ENCODE peak calls at places on chromosomes 6 and 20, in nine cellular contexts. One of them, this sample, is unnamed. For H3K36me3, the result is how much of the 10 kb centered on the place peaks cover.

GRCh38 chr20:3000852-3001523 is 42.4 kb upstream of the GNRH2 start:
- DNase-seq in GM23248: peak
- DNase-seq in H7: no peak
- DNase-seq in BJ: no peak
- DNase-seq in esophagus squamous epithelium: no peak
- DNase-seq in MM.1S: peak
- DNase-seq in thoracic aorta: no peak
- DNase-seq in CD4-positive, CD25-positive, alpha-beta regulatory T cell: peak
- DNase-seq in left lung: no peak
- DNase-seq in this sample: no peak

GRCh38 chr20:23629017-23629541 is 8.7 kb downstream of the CST3 start:
- DNase-seq in H7: no peak
- DNase-seq in thoracic aorta: no peak
- DNase-seq in BJ: no peak
- DNase-seq in left lung: no peak
- DNase-seq in CD4-positive, CD25-positive, alpha-beta regulatory T cell: no peak
- DNase-seq in GM23248: peak
- DNase-seq in MM.1S: no peak
- DNase-seq in esophagus squamous epithelium: no peak
- DNase-seq in this sample: peak

GRCh38 chr6:160042788-160043301 is 74.0 kb downstream of the IGF2R start:
- DNase-seq in GM23248: peak
- DNase-seq in MM.1S: no peak
- DNase-seq in H7: no peak
- DNase-seq in left lung: no peak
- DNase-seq in BJ: no peak
- DNase-seq in thoracic aorta: no peak
- DNase-seq in CD4-positive, CD25-positive, alpha-beta regulatory T cell: no peak
- DNase-seq in esophagus squamous epithelium: no peak
- DNase-seq in this sample: no peak

GRCh38 chr6:152594726-152595125 is 42.4 kb downstream of the SYNE1 start:
- DNase-seq in GM23248: no peak
- DNase-seq in CD4-positive, CD25-positive, alpha-beta regulatory T cell: no peak
- DNase-seq in H7: no peak
- DNase-seq in BJ: no peak
- DNase-seq in MM.1S: no peak
- DNase-seq in thoracic aorta: no peak
- DNase-seq in esophagus squamous epithelium: no peak
- DNase-seq in left lung: no peak
- DNase-seq in this sample: no peak

GRCh38 chr20:4962257-4962855 is 39.0 kb downstream of the SLC23A2 start:
- DNase-seq in BJ: no peak
- DNase-seq in thoracic aorta: no peak
- DNase-seq in H7: no peak
- DNase-seq in MM.1S: peak
- DNase-seq in GM23248: no peak
- DNase-seq in esophagus squamous epithelium: no peak
- DNase-seq in left lung: no peak
- DNase-seq in CD4-positive, CD25-positive, alpha-beta regulatory T cell: peak
- DNase-seq in this sample: no peak

GRCh38 chr6:100665041-100665380 is 200.3 kb upstream of the SIM1 start:
- DNase-seq in esophagus squamous epithelium: no peak
- DNase-seq in MM.1S: peak
- DNase-seq in thoracic aorta: no peak
- DNase-seq in H7: no peak
- DNase-seq in GM23248: no peak
- DNase-seq in CD4-positive, CD25-positive, alpha-beta regulatory T cell: no peak
- DNase-seq in left lung: no peak
- DNase-seq in BJ: no peak
- DNase-seq in this sample: no peak

GRCh38 chr6:5103250-5103649 is 18.1 kb downstream of the PPP1R3G start:
- DNase-seq in MM.1S: no peak
- DNase-seq in BJ: no peak
- DNase-seq in thoracic aorta: no peak
- DNase-seq in CD4-positive, CD25-positive, alpha-beta regulatory T cell: no peak
- DNase-seq in GM23248: peak
- DNase-seq in esophagus squamous epithelium: no peak
- DNase-seq in H7: no peak
- DNase-seq in left lung: no peak
- DNase-seq in this sample: no peak

GRCh38 chr6:56909115-56909907 is 45.6 kb upstream of the BEND6 start:
- DNase-seq in GM23248: peak
- DNase-seq in BJ: no peak
- DNase-seq in left lung: no peak
- DNase-seq in H7: no peak
- DNase-seq in esophagus squamous epithelium: no peak
- DNase-seq in thoracic aorta: no peak
- DNase-seq in MM.1S: no peak
- DNase-seq in CD4-positive, CD25-positive, alpha-beta regulatory T cell: no peak
- DNase-seq in this sample: no peak

GRCh38 chr20:24134284-24134683 is 145.7 kb upstream of the GGTLC1 start:
- DNase-seq in CD4-positive, CD25-positive, alpha-beta regulatory T cell: no peak
- DNase-seq in esophagus squamous epithelium: no peak
- DNase-seq in MM.1S: no peak
- DNase-seq in left lung: no peak
- DNase-seq in thoracic aorta: no peak
- DNase-seq in BJ: no peak
- DNase-seq in H7: no peak
- DNase-seq in GM23248: no peak
- DNase-seq in this sample: no peak

GRCh38 chr20:13922241-13922640 is 68.2 kb downstream of the SEL1L2 start:
- DNase-seq in left lung: no peak
- DNase-seq in esophagus squamous epithelium: no peak
- DNase-seq in MM.1S: no peak
- DNase-seq in GM23248: peak
- DNase-seq in BJ: peak
- DNase-seq in CD4-positive, CD25-positive, alpha-beta regulatory T cell: no peak
- DNase-seq in thoracic aorta: no peak
- DNase-seq in H7: no peak
- DNase-seq in this sample: no peak

GRCh38 chr6:42819803-42820508 is 38.1 kb downstream of the BICRAL start:
- DNase-seq in thoracic aorta: no peak
- DNase-seq in esophagus squamous epithelium: no peak
- DNase-seq in CD4-positive, CD25-positive, alpha-beta regulatory T cell: peak
- DNase-seq in GM23248: peak
- DNase-seq in BJ: no peak
- DNase-seq in H7: peak
- DNase-seq in left lung: no peak
- DNase-seq in MM.1S: no peak
- DNase-seq in this sample: no peak

GRCh38 chr20:35616465-35617396 is 1.1 kb downstream of the SPAG4 start:
- DNase-seq in left lung: peak
- DNase-seq in MM.1S: no peak
- DNase-seq in thoracic aorta: peak
- DNase-seq in GM23248: peak
- DNase-seq in H7: peak
- DNase-seq in BJ: peak
- DNase-seq in CD4-positive, CD25-positive, alpha-beta regulatory T cell: no peak
- DNase-seq in esophagus squamous epithelium: peak
- DNase-seq in this sample: peak

GRCh38 chr20:9518776-9519175 is 4.4 kb downstream of the LAMP5 start:
- DNase-seq in CD4-positive, CD25-positive, alpha-beta regulatory T cell: no peak
- DNase-seq in thoracic aorta: no peak
- DNase-seq in esophagus squamous epithelium: no peak
- DNase-seq in BJ: no peak
- DNase-seq in H7: peak
- DNase-seq in GM23248: no peak
- DNase-seq in left lung: no peak
- DNase-seq in MM.1S: peak
- DNase-seq in this sample: no peak
- H3K36me3 ChIP-seq in CD4-positive, CD25-positive, alpha-beta regulatory T cell: under half
- H3K36me3 ChIP-seq in thoracic aorta: under half
- H3K36me3 ChIP-seq in esophagus squamous epithelium: under half
- H3K36me3 ChIP-seq in BJ: under half
- H3K36me3 ChIP-seq in H7: under half
- H3K36me3 ChIP-seq in GM23248: under half
- H3K36me3 ChIP-seq in left lung: under half
- H3K36me3 ChIP-seq in MM.1S: under half
- H3K36me3 ChIP-seq in this sample: under half

GRCh38 chr6:53023323-53023722 is 28.2 kb upstream of the GSTA4 start:
- DNase-seq in CD4-positive, CD25-positive, alpha-beta regulatory T cell: no peak
- DNase-seq in BJ: no peak
- DNase-seq in thoracic aorta: no peak
- DNase-seq in MM.1S: no peak
- DNase-seq in esophagus squamous epithelium: no peak
- DNase-seq in GM23248: no peak
- DNase-seq in left lung: no peak
- DNase-seq in H7: no peak
- DNase-seq in this sample: no peak

GRCh38 chr6:53026526-53026925 is 31.4 kb upstream of the GSTA4 start:
- DNase-seq in esophagus squamous epithelium: no peak
- DNase-seq in BJ: no peak
- DNase-seq in CD4-positive, CD25-positive, alpha-beta regulatory T cell: no peak
- DNase-seq in MM.1S: no peak
- DNase-seq in thoracic aorta: no peak
- DNase-seq in GM23248: no peak
- DNase-seq in left lung: no peak
- DNase-seq in H7: no peak
- DNase-seq in this sample: no peak

GRCh38 chr6:53029262-53029661 is 34.2 kb upstream of the GSTA4 start:
- DNase-seq in left lung: no peak
- DNase-seq in MM.1S: no peak
- DNase-seq in H7: no peak
- DNase-seq in GM23248: peak
- DNase-seq in thoracic aorta: no peak
- DNase-seq in BJ: no peak
- DNase-seq in esophagus squamous epithelium: no peak
- DNase-seq in CD4-positive, CD25-positive, alpha-beta regulatory T cell: no peak
- DNase-seq in this sample: no peak

GRCh38 chr6:53029761-53030160 is 34.7 kb upstream of the GSTA4 start:
- DNase-seq in BJ: no peak
- DNase-seq in MM.1S: no peak
- DNase-seq in thoracic aorta: no peak
- DNase-seq in H7: no peak
- DNase-seq in esophagus squamous epithelium: no peak
- DNase-seq in GM23248: no peak
- DNase-seq in left lung: no peak
- DNase-seq in CD4-positive, CD25-positive, alpha-beta regulatory T cell: no peak
- DNase-seq in this sample: no peak

GRCh38 chr6:53027131-53027718 is 32.1 kb upstream of the GSTA4 start:
- DNase-seq in esophagus squamous epithelium: no peak
- DNase-seq in H7: peak
- DNase-seq in left lung: no peak
- DNase-seq in MM.1S: no peak
- DNase-seq in CD4-positive, CD25-positive, alpha-beta regulatory T cell: no peak
- DNase-seq in GM23248: no peak
- DNase-seq in thoracic aorta: no peak
- DNase-seq in BJ: no peak
- DNase-seq in this sample: no peak
- H3K36me3 ChIP-seq in esophagus squamous epithelium: under half
- H3K36me3 ChIP-seq in H7: under half
- H3K36me3 ChIP-seq in left lung: half or more
- H3K36me3 ChIP-seq in MM.1S: under half
- H3K36me3 ChIP-seq in CD4-positive, CD25-positive, alpha-beta regulatory T cell: half or more
- H3K36me3 ChIP-seq in GM23248: under half
- H3K36me3 ChIP-seq in thoracic aorta: under half
- H3K36me3 ChIP-seq in BJ: under half
- H3K36me3 ChIP-seq in this sample: under half

DNA sequence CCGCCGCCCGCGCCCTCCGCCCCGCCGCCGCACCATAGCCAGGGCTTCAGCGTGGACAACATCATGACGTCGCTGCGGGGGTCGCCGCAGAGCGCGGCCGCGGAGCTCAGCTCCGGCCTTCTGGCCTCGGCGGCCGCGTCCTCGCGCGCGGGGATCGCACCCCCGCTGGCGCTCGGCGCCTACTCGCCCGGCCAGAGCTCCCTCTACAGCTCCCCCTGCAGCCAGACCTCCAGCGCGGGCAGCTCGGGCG is 1.5 kb downstream of the FOXC1 start:
- DNase-seq in H7: peak
- DNase-seq in CD4-positive, CD25-positive, alpha-beta regulatory T cell: no peak
- DNase-seq in MM.1S: no peak
- DNase-seq in left lung: no peak
- DNase-seq in esophagus squamous epithelium: no peak
- DNase-seq in BJ: no peak
- DNase-seq in GM23248: peak
- DNase-seq in thoracic aorta: no peak
- DNase-seq in this sample: no peak
- H3K36me3 ChIP-seq in H7: under half
- H3K36me3 ChIP-seq in CD4-positive, CD25-positive, alpha-beta regulatory T cell: under half
- H3K36me3 ChIP-seq in MM.1S: under half
- H3K36me3 ChIP-seq in left lung: under half
- H3K36me3 ChIP-seq in esophagus squamous epithelium: under half
- H3K36me3 ChIP-seq in BJ: under half
- H3K36me3 ChIP-seq in GM23248: under half
- H3K36me3 ChIP-seq in thoracic aorta: under half
- H3K36me3 ChIP-seq in this sample: under half

GRCh38 chr20:58701431-58702160 is 9.0 kb downstream of the NPEPL1 start:
- DNase-seq in H7: peak
- DNase-seq in left lung: peak
- DNase-seq in thoracic aorta: no peak
- DNase-seq in MM.1S: no peak
- DNase-seq in BJ: no peak
- DNase-seq in esophagus squamous epithelium: no peak
- DNase-seq in GM23248: no peak
- DNase-seq in CD4-positive, CD25-positive, alpha-beta regulatory T cell: no peak
- DNase-seq in this sample: no peak
- H3K36me3 ChIP-seq in H7: under half
- H3K36me3 ChIP-seq in left lung: half or more
- H3K36me3 ChIP-seq in thoracic aorta: under half
- H3K36me3 ChIP-seq in MM.1S: under half
- H3K36me3 ChIP-seq in BJ: under half
- H3K36me3 ChIP-seq in esophagus squamous epithelium: under half
- H3K36me3 ChIP-seq in GM23248: under half
- H3K36me3 ChIP-seq in CD4-positive, CD25-positive, alpha-beta regulatory T cell: half or more
- H3K36me3 ChIP-seq in this sample: under half

GRCh38 chr20:48728042-48728837 is 99.6 kb downstream of the PREX1 start:
- DNase-seq in left lung: no peak
- DNase-seq in GM23248: no peak
- DNase-seq in H7: no peak
- DNase-seq in esophagus squamous epithelium: no peak
- DNase-seq in CD4-positive, CD25-positive, alpha-beta regulatory T cell: no peak
- DNase-seq in MM.1S: no peak
- DNase-seq in thoracic aorta: no peak
- DNase-seq in BJ: no peak
- DNase-seq in this sample: no peak
- H3K36me3 ChIP-seq in left lung: half or more
- H3K36me3 ChIP-seq in GM23248: under half
- H3K36me3 ChIP-seq in H7: under half
- H3K36me3 ChIP-seq in esophagus squamous epithelium: under half
- H3K36me3 ChIP-seq in CD4-positive, CD25-positive, alpha-beta regulatory T cell: half or more
- H3K36me3 ChIP-seq in MM.1S: under half
- H3K36me3 ChIP-seq in thoracic aorta: under half
- H3K36me3 ChIP-seq in BJ: under half
- H3K36me3 ChIP-seq in this sample: under half

This sample was measured in kidney epithelial cell.